ENCODE peak calls at places on chromosomes 6 and 20, in four cellular contexts. One of them, this sample, is unnamed.

GRCh38 chr20:38109025-38109541 is 56.0 kb downstream of the TGM2 start:
- DNase-seq in stimulated activated CD8-positive, alpha-beta memory T cell treated with anti-CD3 and anti-CD28 coated beads, Interleukin-7, amount 100 ng/mL, for 4 hours: no peak
- DNase-seq in A172: no peak
- DNase-seq in left cardiac atrium: peak
- DNase-seq in this sample: no peak

GRCh38 chr20:32468860-32469259 is 110.7 kb downstream of the ASXL1 start:
- DNase-seq in stimulated activated CD8-positive, alpha-beta memory T cell treated with anti-CD3 and anti-CD28 coated beads, Interleukin-7, amount 100 ng/mL, for 4 hours: no peak
- DNase-seq in A172: no peak
- DNase-seq in left cardiac atrium: no peak
- DNase-seq in this sample: no peak

GRCh38 chr6:106105493-106105892 is 19.4 kb downstream of the PRDM1 start:
- DNase-seq in stimulated activated CD8-positive, alpha-beta memory T cell treated with anti-CD3 and anti-CD28 coated beads, Interleukin-7, amount 100 ng/mL, for 4 hours: no peak
- DNase-seq in A172: no peak
- DNase-seq in left cardiac atrium: no peak
- DNase-seq in this sample: no peak

GRCh38 chr20:4406627-4407026 is 315.1 kb upstream of the PRND start:
- DNase-seq in stimulated activated CD8-positive, alpha-beta memory T cell treated with anti-CD3 and anti-CD28 coated beads, Interleukin-7, amount 100 ng/mL, for 4 hours: no peak
- DNase-seq in A172: peak
- DNase-seq in left cardiac atrium: no peak
- DNase-seq in this sample: no peak

GRCh38 chr6:70221025-70221714 is 81.7 kb downstream of the COL9A1 start:
- DNase-seq in stimulated activated CD8-positive, alpha-beta memory T cell treated with anti-CD3 and anti-CD28 coated beads, Interleukin-7, amount 100 ng/mL, for 4 hours: no peak
- DNase-seq in A172: peak
- DNase-seq in left cardiac atrium: no peak
- DNase-seq in this sample: no peak

GRCh38 chr6:34143884-34144580 is 1.9 kb downstream of the GRM4 start:
- DNase-seq in stimulated activated CD8-positive, alpha-beta memory T cell treated with anti-CD3 and anti-CD28 coated beads, Interleukin-7, amount 100 ng/mL, for 4 hours: peak
- DNase-seq in A172: no peak
- DNase-seq in left cardiac atrium: no peak
- DNase-seq in this sample: no peak

GRCh38 chr6:81003156-81003555 is 749.3 kb downstream of the TENT5A start:
- DNase-seq in stimulated activated CD8-positive, alpha-beta memory T cell treated with anti-CD3 and anti-CD28 coated beads, Interleukin-7, amount 100 ng/mL, for 4 hours: no peak
- DNase-seq in A172: peak
- DNase-seq in left cardiac atrium: no peak
- DNase-seq in this sample: no peak

GRCh38 chr20:4130404-4131189 is 115.2 kb upstream of the RNF24 start:
- DNase-seq in stimulated activated CD8-positive, alpha-beta memory T cell treated with anti-CD3 and anti-CD28 coated beads, Interleukin-7, amount 100 ng/mL, for 4 hours: peak
- DNase-seq in A172: peak
- DNase-seq in left cardiac atrium: no peak
- DNase-seq in this sample: peak

GRCh38 chr6:23176883-23177282 is 607.5 kb downstream of the HDGFL1 start:
- DNase-seq in stimulated activated CD8-positive, alpha-beta memory T cell treated with anti-CD3 and anti-CD28 coated beads, Interleukin-7, amount 100 ng/mL, for 4 hours: no peak
- DNase-seq in A172: no peak
- DNase-seq in left cardiac atrium: peak
- DNase-seq in this sample: no peak

GRCh38 chr20:51227744-51228143 is 204.8 kb upstream of the KCNG1 start:
- DNase-seq in stimulated activated CD8-positive, alpha-beta memory T cell treated with anti-CD3 and anti-CD28 coated beads, Interleukin-7, amount 100 ng/mL, for 4 hours: no peak
- DNase-seq in A172: no peak
- DNase-seq in left cardiac atrium: no peak
- DNase-seq in this sample: no peak

GRCh38 chr6:34383651-34384304 is 8.7 kb downstream of the NUDT3 start:
- DNase-seq in stimulated activated CD8-positive, alpha-beta memory T cell treated with anti-CD3 and anti-CD28 coated beads, Interleukin-7, amount 100 ng/mL, for 4 hours: no peak
- DNase-seq in A172: no peak
- DNase-seq in left cardiac atrium: no peak
- DNase-seq in this sample: no peak

GRCh38 chr6:28587011-28587745 is 61.5 kb downstream of the GPX5 start:
- DNase-seq in stimulated activated CD8-positive, alpha-beta memory T cell treated with anti-CD3 and anti-CD28 coated beads, Interleukin-7, amount 100 ng/mL, for 4 hours: peak
- DNase-seq in A172: peak
- DNase-seq in left cardiac atrium: peak
- DNase-seq in this sample: no peak

GRCh38 chr6:154518386-154518785 is 7.9 kb upstream of the CNKSR3 start:
- DNase-seq in stimulated activated CD8-positive, alpha-beta memory T cell treated with anti-CD3 and anti-CD28 coated beads, Interleukin-7, amount 100 ng/mL, for 4 hours: no peak
- DNase-seq in A172: no peak
- DNase-seq in left cardiac atrium: no peak
- DNase-seq in this sample: no peak